ENCODE peak calls at places on chromosome 10, in nine cellular contexts. H is occipital lobe; D is T follicular helper cell; U is RWPE2; B is RWPE1; Z is fibroblast of the aortic adventitia; Q is left cardiac atrium; E is AG08395; S is CD8-positive, alpha-beta memory T cell. W is an unnamed sample.

GRCh38 chr10:124378817-124379510 is 39.8 kb downstream of the OAT start:
- DNase-seq in H (no peak), D (no peak), U (peak; percentile 88), B (peak; percentile 97), Z (no peak), Q (no peak), E (no peak), S (no peak), W (no peak)

GRCh38 chr10:50395279-50395678 is 144.0 kb upstream of the ASAH2 start:
- DNase-seq in H (no peak), D (no peak), U (no peak), B (peak; percentile 74), Z (peak; percentile 85), Q (no peak), E (peak; percentile 27), S (no peak), W (no peak)

GRCh38 chr10:113096111-113097045 is 146.3 kb downstream of the TCF7L2 start:
- DNase-seq in H (no peak), D (no peak), U (no peak), B (no peak), Z (peak; percentile 70), Q (no peak), E (no peak), S (no peak), W (no peak)

GRCh38 chr10:127408733-127409132 is 140.4 kb upstream of the NPS start:
- DNase-seq in H (no peak), D (no peak), U (no peak), B (no peak), Z (no peak), Q (no peak), E (no peak), S (no peak), W (no peak)

GRCh38 chr10:123389520-123389919 is 235.3 kb downstream of the BUB3 start:
- DNase-seq in H (no peak), D (no peak), U (no peak), B (no peak), Z (no peak), Q (no peak), E (no peak), S (no peak), W (no peak)

GRCh38 chr10:43195557-43195956 is 57.3 kb downstream of the CSGALNACT2 start:
- DNase-seq in H (no peak), D (no peak), U (peak; percentile 24), B (no peak), Z (no peak), Q (no peak), E (no peak), S (no peak), W (no peak)

GRCh38 chr10:70585555-70586243 is 16.8 kb downstream of the PRF1 start:
- DNase-seq in H (no peak), D (no peak), U (no peak), B (no peak), Z (no peak), Q (no peak), E (no peak), S (no peak), W (no peak)

GRCh38 chr10:52755297-52756062 is 17.1 kb downstream of the MBL2 start:
- DNase-seq in H (no peak), D (no peak), U (no peak), B (peak; percentile 40), Z (peak; percentile 39), Q (no peak), E (peak; percentile 66), S (no peak), W (no peak)

GRCh38 chr10:48551796-48552591 is 52.9 kb downstream of the ARHGAP22 start:
- DNase-seq in H (no peak), D (no peak), U (no peak), B (peak; percentile 64), Z (peak; percentile 79), Q (peak; percentile 48), E (peak; percentile 69), S (no peak), W (no peak)

GRCh38 chr10:129389194-129389593 is 77.8 kb upstream of the MGMT start:
- DNase-seq in H (no peak), D (no peak), U (no peak), B (no peak), Z (no peak), Q (no peak), E (no peak), S (no peak), W (no peak)

GRCh38 chr10:30176776-30177533 is 117.6 kb upstream of the JCAD start:
- DNase-seq in H (no peak), D (no peak), U (no peak), B (no peak), Z (no peak), Q (no peak), E (no peak), S (no peak), W (no peak)

GRCh38 chr10:113073549-113074189 is 123.6 kb downstream of the TCF7L2 start:
- DNase-seq in H (no peak), D (no peak), U (peak; percentile 98), B (peak; percentile 91), Z (peak; percentile 98), Q (peak; percentile 85), E (peak; percentile 83), S (no peak), W (no peak)

GRCh38 chr10:125249948-125250347 is 89.6 kb upstream of the CTBP2 start:
- DNase-seq in H (no peak), D (no peak), U (no peak), B (no peak), Z (no peak), Q (no peak), E (no peak), S (no peak), W (no peak)

GRCh38 chr10:92965314-92965713 is 95.3 kb upstream of the CYP26C1 start:
- DNase-seq in H (no peak), D (no peak), U (no peak), B (peak; percentile 55), Z (peak; percentile 86), Q (no peak), E (peak; percentile 24), S (peak; percentile 2), W (no peak)

GRCh38 chr10:24894728-24895127 is 57.7 kb downstream of the PRTFDC1 start:
- DNase-seq in H (no peak), D (no peak), U (no peak), B (no peak), Z (no peak), Q (no peak), E (no peak), S (peak; percentile 51), W (no peak)

GRCh38 chr10:13099144-13099665 is 758 bp upstream of the OPTN start:
- DNase-seq in H (peak; percentile 72), D (peak; percentile 14), U (no peak), B (peak; percentile 50), Z (peak; percentile 65), Q (no peak), E (peak; percentile 74), S (no peak), W (no peak)

GRCh38 chr10:21080246-21080645 is 183.1 kb upstream of the NEBL start:
- DNase-seq in H (no peak), D (no peak), U (no peak), B (no peak), Z (peak; percentile 68), Q (no peak), E (no peak), S (no peak), W (no peak)

GRCh38 chr10:130179640-130180039 is 43.4 kb downstream of the GLRX3 start:
- DNase-seq in H (peak; percentile 56), D (no peak), U (no peak), B (peak; percentile 37), Z (peak; percentile 81), Q (no peak), E (peak; percentile 60), S (peak; percentile 48), W (no peak)

GRCh38 chr10:1151071-1152033 is 95.2 kb downstream of the WDR37 start:
- DNase-seq in H (no peak), D (no peak), U (no peak), B (no peak), Z (no peak), Q (no peak), E (no peak), S (no peak), W (no peak)

GRCh38 chr10:118522791-118523498 is 72.5 kb downstream of the PRLHR start:
- DNase-seq in H (no peak), D (no peak), U (peak; percentile 80), B (peak; percentile 95), Z (peak; percentile 53), Q (no peak), E (peak; percentile 72), S (no peak), W (no peak)

GRCh38 chr10:3292601-3293000 is 120.0 kb upstream of the PITRM1 start:
- DNase-seq in H (no peak), D (no peak), U (no peak), B (no peak), Z (no peak), Q (no peak), E (peak; percentile 73), S (no peak), W (no peak)

GRCh38 chr10:75127481-75127880 is 16.0 kb downstream of the SAMD8 start:
- DNase-seq in H (no peak), D (no peak), U (no peak), B (no peak), Z (no peak), Q (no peak), E (no peak), S (no peak), W (no peak)

GRCh38 chr10:83724471-83725241 is 414.7 kb upstream of the GHITM start:
- DNase-seq in H (no peak), D (no peak), U (no peak), B (no peak), Z (no peak), Q (no peak), E (no peak), S (no peak), W (no peak)

GRCh38 chr10:27752673-27753237 is 7.1 kb upstream of the MKX start:
- DNase-seq in H (no peak), D (no peak), U (no peak), B (no peak), Z (no peak), Q (no peak), E (no peak), S (no peak), W (no peak)